ENCODE peak calls at places on chromosomes 1 and 21, in eight cellular contexts. F is prostate gland, I is body of pancreas, H is PC-9, G is adrenal gland, K is spleen, P is GM23248, W is brain microvascular endothelial cell. U is an unnamed sample.

GRCh38 chr1:159990005-159990404 is 36.0 kb upstream of the SLAMF9 start:
- DNase-seq in I (no peak), G (no peak), W (no peak), H (no peak), K (no peak), P (no peak), F (no peak), U (no peak)

GRCh38 chr1:96474985-96475743 is 246.4 kb upstream of the PTBP2 start:
- DNase-seq in W (no peak), F (no peak), P (no peak), I (no peak), K (no peak), G (no peak), H (no peak), U (no peak)

GRCh38 chr1:76185207-76185606 is 110.7 kb downstream of the ST6GALNAC3 start:
- DNase-seq in H (no peak), G (no peak), I (no peak), P (no peak), K (no peak), W (no peak), F (no peak), U (no peak)

GRCh38 chr1:7847599-7847998 is 5.3 kb downstream of the UTS2 start:
- DNase-seq in G (no peak), K (no peak), H (no peak), W (peak; percentile 35), F (no peak), P (peak; percentile 72), I (no peak), U (peak; percentile 47)

GRCh38 chr1:110305875-110306420 is 33.2 kb upstream of the RBM15 start:
- DNase-seq in H (no peak), W (no peak), K (no peak), F (no peak), G (peak; percentile 75), P (no peak), I (peak; percentile 58), U (no peak)

GRCh38 chr1:9843576-9843945 is 19.8 kb upstream of the CLSTN1 start:
- DNase-seq in F (peak; percentile 91), G (no peak), W (no peak), K (peak; percentile 68), H (peak; percentile 74), P (no peak), I (no peak), U (no peak)

GRCh38 chr1:66787641-66788040 is 13.4 kb downstream of the INSL5 start:
- DNase-seq in P (no peak), G (no peak), W (no peak), H (no peak), F (no peak), K (no peak), I (no peak), U (no peak)

GRCh38 chr21:17257784-17258183 is 255.1 kb upstream of the CXADR start:
- DNase-seq in W (no peak), K (no peak), P (peak; percentile 80), G (no peak), I (no peak), H (no peak), F (no peak), U (no peak)

GRCh38 chr1:2304921-2305681 is 77.0 kb downstream of the SKI start:
- DNase-seq in I (no peak), G (no peak), F (no peak), W (no peak), H (no peak), P (no peak), K (no peak), U (no peak)

GRCh38 chr1:248802454-248802853 is 23.3 kb downstream of the SH3BP5L start:
- DNase-seq in W (no peak), K (peak; percentile 22), I (no peak), H (no peak), G (peak; percentile 30), P (no peak), F (no peak), U (no peak)

GRCh38 chr1:20648438-20648837 is 12.7 kb downstream of the DDOST start:
- DNase-seq in F (no peak), I (no peak), G (no peak), P (no peak), W (no peak), K (no peak), H (no peak), U (no peak)

GRCh38 chr21:29196664-29197052 is 66.2 kb downstream of the MAP3K7CL start:
- DNase-seq in H (no peak), F (no peak), P (peak; percentile 15), I (no peak), W (no peak), K (no peak), G (no peak), U (no peak)

GRCh38 chr1:55702064-55702463 is 486.9 kb upstream of the USP24 start:
- DNase-seq in K (no peak), W (peak; percentile 53), G (no peak), I (peak; percentile 26), P (peak; percentile 44), F (no peak), H (no peak), U (no peak)

GRCh38 chr1:235883261-235883927 is 16.7 kb upstream of the LYST start:
- DNase-seq in F (peak; percentile 81), P (peak; percentile 98), K (no peak), W (peak; percentile 89), G (peak; percentile 95), H (peak; percentile 89), I (peak; percentile 88), U (peak; percentile 99)

GRCh38 chr1:180632326-180633088 is 685 bp downstream of the XPR1 start:
- DNase-seq in P (peak; percentile 70), I (no peak), H (no peak), K (peak; percentile 95), F (peak; percentile 33), W (no peak), G (no peak), U (no peak)

GRCh38 chr1:20349561-20349960 is 58.9 kb downstream of the VWA5B1 start:
- DNase-seq in W (no peak), P (peak; percentile 56), I (no peak), G (no peak), K (no peak), F (no peak), H (no peak), U (no peak)

GRCh38 chr1:41014871-41015270 is 6.7 kb downstream of the SLFNL1 start:
- DNase-seq in W (no peak), H (no peak), G (no peak), K (no peak), F (no peak), I (no peak), P (no peak), U (no peak)
- H3K36me3 ChIP-seq in W (peaks cover 89% of the 10 kb centered on the region), H (peaks cover 18% of the 10 kb centered on the region), G (no peaks in the 10 kb centered on the region), K (no peaks in the 10 kb centered on the region), F (no peaks in the 10 kb centered on the region), I (no peaks in the 10 kb centered on the region), P (peaks cover 23% of the 10 kb centered on the region), U (peaks cover 3% of the 10 kb centered on the region)

GRCh38 chr1:54244655-54245054 is 44.7 kb downstream of the MRPL37 start:
- DNase-seq in I (no peak), P (no peak), W (no peak), G (no peak), H (no peak), F (no peak), K (no peak), U (no peak)

GRCh38 chr1:54248966-54249365 is 49.0 kb downstream of the MRPL37 start:
- DNase-seq in P (peak; percentile 66), F (no peak), K (no peak), I (no peak), H (no peak), W (no peak), G (no peak), U (no peak)

GRCh38 chr1:54245501-54245900 is 45.5 kb downstream of the MRPL37 start:
- DNase-seq in P (peak; percentile 34), K (no peak), H (no peak), F (no peak), I (no peak), G (no peak), W (no peak), U (no peak)

GRCh38 chr1:54247858-54248257 is 47.9 kb downstream of the MRPL37 start:
- DNase-seq in K (no peak), P (no peak), I (no peak), W (no peak), H (no peak), G (no peak), F (no peak), U (no peak)

GRCh38 chr1:54246097-54246721 is 46.2 kb downstream of the MRPL37 start:
- DNase-seq in K (no peak), W (no peak), I (no peak), F (no peak), G (no peak), P (no peak), H (no peak), U (no peak)
- H3K36me3 ChIP-seq in K (no peaks in the 10 kb centered on the region), W (no peaks in the 10 kb centered on the region), I (no peaks in the 10 kb centered on the region), F (peaks cover 2% of the 10 kb centered on the region), G (no peaks in the 10 kb centered on the region), P (no peaks in the 10 kb centered on the region), H (no peaks in the 10 kb centered on the region), U (peaks cover 20% of the 10 kb centered on the region)

DNA sequence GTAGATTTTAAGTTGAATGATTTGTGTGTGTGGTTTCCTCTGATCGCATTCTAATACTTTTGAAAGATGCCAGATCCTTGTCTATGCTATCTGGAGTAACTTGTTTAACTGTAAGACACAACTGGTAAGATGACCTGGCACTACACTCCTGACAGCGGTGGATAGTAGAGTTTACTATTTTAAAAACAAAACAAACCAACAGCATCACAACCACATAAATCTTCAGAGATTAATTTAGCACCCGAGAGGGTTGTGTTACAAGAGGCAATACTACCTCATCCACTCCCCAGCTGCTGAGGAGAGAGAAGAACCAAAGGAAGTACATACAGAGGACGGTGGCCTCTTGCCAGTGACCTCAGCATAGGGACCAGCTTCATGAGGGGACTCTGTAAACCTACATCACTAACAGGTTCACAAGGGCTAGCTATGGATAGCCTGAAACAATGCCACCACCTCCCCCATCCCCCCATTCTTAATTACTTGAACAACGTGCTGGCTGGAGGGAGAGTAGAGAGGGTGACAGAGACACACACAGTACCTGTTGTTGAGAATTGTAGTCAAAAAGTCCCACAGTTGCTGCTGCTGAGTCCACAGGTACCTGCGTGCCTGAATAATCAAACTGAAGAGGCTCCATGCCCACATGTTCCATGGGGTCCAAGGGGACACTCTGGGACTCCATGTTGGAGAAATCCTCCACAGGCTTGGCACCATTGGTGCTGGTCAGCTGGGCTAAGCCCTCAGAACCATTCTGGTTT is 73.5 kb downstream of the PUM1 start:
- DNase-seq in K (no peak), P (no peak), G (no peak), I (no peak), H (no peak), F (no peak), W (no peak), U (no peak)
- H3K36me3 ChIP-seq in K (no peaks in the 10 kb centered on the region), P (peaks cover 23% of the 10 kb centered on the region), G (no peaks in the 10 kb centered on the region), I (no peaks in the 10 kb centered on the region), H (peaks cover 12% of the 10 kb centered on the region), F (peaks cover 2% of the 10 kb centered on the region), W (peaks cover 26% of the 10 kb centered on the region), U (peaks cover 4% of the 10 kb centered on the region)

DNA sequence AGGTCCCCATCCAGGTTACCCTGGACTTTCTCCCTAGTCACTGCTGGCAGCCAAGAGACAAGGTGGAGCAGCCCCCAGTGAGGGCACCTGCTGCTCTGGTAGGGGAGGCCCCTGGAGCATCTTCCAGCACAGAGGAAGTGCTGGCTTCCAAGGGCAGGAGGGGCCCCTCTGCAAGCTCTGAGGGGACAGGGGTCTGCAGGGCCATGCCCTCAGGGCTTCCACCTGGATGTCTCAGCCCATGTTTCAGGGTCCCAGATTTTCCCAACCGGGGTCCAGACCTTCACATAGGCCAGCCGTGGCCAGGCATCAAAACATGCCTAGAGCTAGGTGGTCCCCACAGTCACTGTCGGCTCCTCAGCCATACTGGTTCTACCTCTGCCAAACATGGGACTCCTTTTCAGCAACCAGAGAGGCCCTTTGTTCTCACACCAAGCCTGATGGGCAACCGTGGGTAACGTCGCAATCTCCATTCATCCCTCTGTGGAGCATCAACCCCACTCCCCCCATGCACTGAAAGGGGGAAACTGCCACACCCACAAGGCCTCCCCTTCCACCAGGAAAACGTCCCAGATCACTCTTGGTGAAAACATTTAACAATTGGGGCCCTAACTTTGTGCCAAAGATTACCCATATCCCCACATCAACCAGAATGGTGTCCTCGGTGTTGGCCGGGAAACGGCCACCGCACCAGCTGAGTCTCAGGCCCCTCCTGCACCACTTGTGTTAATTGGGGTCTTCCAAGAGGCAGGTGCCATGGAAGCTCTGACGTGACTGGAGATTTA is 1.9 kb upstream of the COL6A2 start:
- DNase-seq in G (peak; percentile 41), K (no peak), H (no peak), F (peak; percentile 3), W (no peak), P (no peak), I (no peak), U (no peak)
- H3K36me3 ChIP-seq in G (no peaks in the 10 kb centered on the region), K (no peaks in the 10 kb centered on the region), H (no peaks in the 10 kb centered on the region), F (no peaks in the 10 kb centered on the region), W (peaks cover 5% of the 10 kb centered on the region), P (no peaks in the 10 kb centered on the region), I (no peaks in the 10 kb centered on the region), U (no peaks in the 10 kb centered on the region)